ENCODE peak calls at places on chromosomes 12 and 14, in four cellular contexts. H, D, A and C are unnamed samples.

GRCh38 chr14:65228436-65228835 is 126.1 kb upstream of the MAX start:
- DNase-seq in H (peak; percentile 12), D (peak; percentile 9), A (no peak), C (no peak)

GRCh38 chr14:24179961-24180726 is 8.3 kb downstream of the REC8 start:
- DNase-seq in H (no peak), D (no peak), A (peak; percentile 27), C (peak; percentile 66)

GRCh38 chr12:5562581-5562980 is 130.7 kb downstream of the NTF3 start:
- DNase-seq in H (no peak), D (no peak), A (no peak), C (no peak)

GRCh38 chr12:43805149-43805856 is 814 bp downstream of the TWF1 start:
- DNase-seq in H (no peak), D (no peak), A (no peak), C (no peak)

GRCh38 chr14:68774771-68775613 is 17.9 kb downstream of the ZFP36L1 start:
- DNase-seq in H (peak; percentile 12), D (no peak), A (no peak), C (no peak)

GRCh38 chr14:36300337-36300736 is 20.1 kb downstream of the MBIP start:
- DNase-seq in H (no peak), D (no peak), A (no peak), C (no peak)

GRCh38 chr12:25266522-25266921 is 15.8 kb upstream of the KRAS start:
- DNase-seq in H (no peak), D (no peak), A (no peak), C (no peak)

GRCh38 chr12:101957251-101957650 is 79.9 kb downstream of the DRAM1 start:
- DNase-seq in H (no peak), D (no peak), A (no peak), C (no peak)

GRCh38 chr14:95163132-95163531 is 5.8 kb upstream of the DICER1 start:
- DNase-seq in H (no peak), D (no peak), A (no peak), C (no peak)

GRCh38 chr14:52950410-52950897 is 396 bp downstream of the FERMT2 start:
- DNase-seq in H (peak; percentile 45), D (peak; percentile 80), A (no peak), C (peak; percentile 77)

GRCh38 chr12:50132505-50133135 is 20.6 kb downstream of the COX14 start:
- DNase-seq in H (no peak), D (no peak), A (no peak), C (no peak)

GRCh38 chr12:116620085-116620734 is 61.0 kb downstream of the MAP1LC3B2 start:
- DNase-seq in H (no peak), D (no peak), A (no peak), C (no peak)

GRCh38 chr14:100342195-100342594 is 19.1 kb downstream of the SLC25A47 start:
- DNase-seq in H (no peak), D (no peak), A (no peak), C (no peak)

GRCh38 chr12:6363010-6363329 is 12.4 kb downstream of the SCNN1A start:
- DNase-seq in H (no peak), D (no peak), A (no peak), C (no peak)

GRCh38 chr14:50943943-50944646 is at the start of gene PYGL:
- DNase-seq in H (peak; percentile 77), D (peak; percentile 87), A (no peak), C (peak; percentile 78)

GRCh38 chr12:67449591-67450052 is 180.5 kb downstream of the CAND1 start:
- DNase-seq in H (no peak), D (no peak), A (no peak), C (no peak)

GRCh38 chr12:13203028-13203922 is 6.7 kb downstream of the EMP1 start:
- DNase-seq in H (no peak), D (peak; percentile 75), A (no peak), C (peak; percentile 83)

GRCh38 chr12:12099102-12099501 is 28.4 kb downstream of the BCL2L14 start:
- DNase-seq in H (no peak), D (no peak), A (no peak), C (no peak)

GRCh38 chr14:103858063-103858820 is 10.9 kb upstream of the PPP1R13B start:
- DNase-seq in H (no peak), D (no peak), A (no peak), C (no peak)

GRCh38 chr12:80277732-80278131 is 166.3 kb upstream of the PTPRQ start:
- DNase-seq in H (no peak), D (no peak), A (no peak), C (no peak)

GRCh38 chr12:31204995-31205582 is 120.9 kb downstream of the SINHCAF start:
- DNase-seq in H (no peak), D (no peak), A (no peak), C (no peak)

GRCh38 chr12:89040146-89040964 is 311.9 kb downstream of the DUSP6 start:
- DNase-seq in H (no peak), D (no peak), A (no peak), C (no peak)

GRCh38 chr14:69318241-69318640 is 58.3 kb downstream of the GALNT16 start:
- DNase-seq in H (peak; percentile 12), D (peak; percentile 51), A (no peak), C (no peak)

GRCh38 chr14:68775614-68776126 is 17.2 kb downstream of the ZFP36L1 start:
- DNase-seq in H (peak; percentile 16), D (no peak), A (no peak), C (no peak)

GRCh38 chr14:22491683-22492483 is 97.1 kb downstream of the DAD1 start:
- DNase-seq in H (no peak), D (no peak), A (no peak), C (no peak)

GRCh38 chr14:103594265-103594664 is 31.5 kb downstream of the COA8 start:
- DNase-seq in H (peak; percentile 25), D (no peak), A (no peak), C (no peak)

GRCh38 chr12:109580684-109581333 is 7.2 kb downstream of the MVK start:
- DNase-seq in H (no peak), D (no peak), A (no peak), C (no peak)

GRCh38 chr14:75793806-75794205 is 132.8 kb downstream of the TTLL5 start:
- DNase-seq in H (no peak), D (no peak), A (no peak), C (no peak)

GRCh38 chr12:102676812-102677211 is 196.4 kb upstream of the IGF1 start:
- DNase-seq in H (no peak), D (no peak), A (no peak), C (no peak)

GRCh38 chr12:120759591-120760348 is 34.1 kb downstream of the ACADS start:
- DNase-seq in H (no peak), D (no peak), A (no peak), C (no peak)

GRCh38 chr12:96752211-96752610 is 154.8 kb upstream of the NEDD1 start:
- DNase-seq in H (no peak), D (no peak), A (no peak), C (no peak)

GRCh38 chr12:96749978-96750377 is 157.1 kb upstream of the NEDD1 start:
- DNase-seq in H (no peak), D (no peak), A (no peak), C (no peak)

GRCh38 chr12:96751626-96752025 is 155.4 kb upstream of the NEDD1 start:
- DNase-seq in H (no peak), D (no peak), A (no peak), C (no peak)
- H3K4me3 ChIP-seq in H (no peak overlapping the region), D (no peak overlapping the region), A (no peak overlapping the region), C (no peak overlapping the region)

GRCh38 chr12:122202017-122202416 is 1.5 kb upstream of the B3GNT4 start:
- DNase-seq in H (no peak), D (no peak), A (no peak), C (no peak)
- TF ChIP-seq CTCF in H (no peak), D (no peak), A (no peak), C (no peak)

GRCh38 chr14:98197933-98198332 is 1074.1 kb downstream of the BCL11B start:
- DNase-seq in H (no peak), D (no peak), A (no peak), C (no peak)
- H3K9me3 ChIP-seq in H (no peaks in the 10 kb centered on the region), D (no peaks in the 10 kb centered on the region), A (peaks cover 46% of the 10 kb centered on the region), C (no peaks in the 10 kb centered on the region)

GRCh38 chr14:76866469-76866868 is 40.3 kb downstream of the LRRC74A start:
- DNase-seq in H (no peak), D (no peak), A (no peak), C (no peak)

GRCh38 chr14:76863724-76864407 is 37.7 kb downstream of the LRRC74A start:
- DNase-seq in H (no peak), D (peak; percentile 75), A (no peak), C (peak; percentile 67)

GRCh38 chr14:76862546-76863282 is 36.5 kb downstream of the LRRC74A start:
- DNase-seq in H (no peak), D (no peak), A (no peak), C (no peak)

GRCh38 chr14:76856769-76857168 is 30.6 kb downstream of the LRRC74A start:
- DNase-seq in H (no peak), D (no peak), A (no peak), C (no peak)

GRCh38 chr14:76861574-76862255 is 35.5 kb downstream of the LRRC74A start:
- DNase-seq in H (no peak), D (no peak), A (no peak), C (no peak)
- H3K4me3 ChIP-seq in H (no peak overlapping the region), D (no peak overlapping the region), A (no peak overlapping the region), C (no peak overlapping the region)

DNA sequence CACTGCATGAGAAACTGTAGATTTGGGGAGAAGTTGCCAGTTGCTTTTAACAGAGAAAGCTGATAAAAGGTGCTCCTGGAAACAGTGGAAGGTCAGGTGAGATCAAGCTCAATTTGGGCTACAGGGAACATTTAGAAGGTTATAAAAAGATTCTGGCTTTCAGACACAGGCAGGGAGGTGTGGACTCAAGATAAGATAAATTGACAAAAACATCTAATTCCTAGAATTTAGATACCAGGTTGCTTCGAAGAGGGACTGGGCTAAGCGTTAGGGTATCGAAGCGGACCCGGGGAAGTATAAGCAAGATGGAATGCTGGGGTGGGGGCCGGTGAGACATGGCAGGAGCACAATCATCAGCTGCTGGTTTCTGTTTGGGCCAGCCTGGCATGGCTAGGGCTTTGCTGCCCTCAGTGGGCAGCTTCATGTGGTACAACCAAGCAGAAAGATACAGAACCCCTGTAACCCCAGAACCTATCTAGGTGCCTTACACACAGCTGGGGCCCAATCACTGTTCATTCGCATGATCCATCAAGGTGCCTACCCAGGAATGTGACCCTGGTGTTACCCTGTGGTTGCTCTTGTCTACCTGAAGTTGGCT is 15.0 kb upstream of the CELA1 start:
- DNase-seq in H (no peak), D (no peak), A (no peak), C (no peak)
- TF ChIP-seq CTCF in H (no peak), D (no peak), A (no peak), C (no peak)

GRCh38 chr14:41235466-41235865 is 371.2 kb upstream of the LRFN5 start:
- DNase-seq in H (no peak), D (no peak), A (no peak), C (no peak)
- H3K9me3 ChIP-seq in H (no peaks in the 10 kb centered on the region), D (no peaks in the 10 kb centered on the region), A (peaks cover 4% of the 10 kb centered on the region), C (no peaks in the 10 kb centered on the region)

DNA sequence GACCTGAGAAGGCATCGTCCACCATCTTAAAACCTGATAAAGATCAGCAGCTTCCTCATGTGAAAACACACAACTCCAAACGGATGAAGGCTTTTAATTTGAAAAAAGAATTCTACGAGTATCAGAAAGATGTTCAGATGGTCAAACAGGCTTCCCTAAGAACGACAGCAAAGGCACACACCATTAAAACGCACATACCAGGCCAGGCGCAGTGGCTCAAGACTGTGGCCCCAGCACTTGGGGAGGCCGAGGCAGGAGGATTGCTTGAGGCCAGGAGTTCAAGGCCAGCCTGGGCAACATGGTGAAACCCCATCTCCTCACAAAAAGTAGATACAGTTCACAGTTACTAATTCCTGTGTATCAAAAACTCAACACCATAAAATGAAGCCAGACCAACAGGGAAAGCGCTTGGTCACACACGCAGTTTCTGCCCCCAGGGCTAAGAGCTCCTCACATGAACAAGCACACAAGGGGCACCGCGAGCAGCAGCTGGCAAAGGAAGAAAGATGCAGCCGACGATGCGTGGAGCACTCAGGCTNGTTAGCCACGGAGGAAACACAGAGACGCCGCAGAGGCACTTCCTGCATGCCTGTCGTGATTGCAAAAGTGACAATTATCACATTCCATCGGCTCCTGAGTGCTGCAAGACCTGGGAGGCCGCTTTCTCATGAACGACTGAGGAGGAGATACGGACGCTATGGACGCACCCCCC is 78.0 kb downstream of the NOC4L start:
- DNase-seq in H (no peak), D (peak; percentile 50), A (no peak), C (no peak)
- H3K4me3 ChIP-seq in H (no peak overlapping the region), D (no peak overlapping the region), A (no peak overlapping the region), C (no peak overlapping the region)